ENCODE peak calls at places on chromosomes 1 and 21, in seven cellular contexts. U, J, S, K, L, N and B are unnamed samples.
A peak's percentile ranks its signal among the peaks of the same experiment; 100 is the strongest.

GRCh38 chr21:44872568-44873355 is 728 bp downstream of the PTTG1IP start:
- DNase-seq in U (peak; percentile 56), J (no peak), S (no peak), K (peak; percentile 48), L (peak; percentile 51), N (peak; percentile 84), B (no peak)

GRCh38 chr21:46171996-46172862 is 12.0 kb downstream of the SPATC1L start:
- DNase-seq in U (no peak), J (no peak), S (no peak), K (no peak), L (no peak), N (peak; percentile 57), B (no peak)

GRCh38 chr1:83505148-83505547 is 493.8 kb downstream of the TTLL7 start:
- DNase-seq in U (no peak), J (no peak), S (no peak), K (no peak), L (no peak), N (no peak), B (no peak)

GRCh38 chr21:45973475-45974072 is 8.0 kb upstream of the COL6A1 start:
- DNase-seq in U (peak; percentile 24), J (peak; percentile 73), S (no peak), K (peak; percentile 88), L (peak; percentile 90), N (no peak), B (no peak)

GRCh38 chr1:61452354-61452990 is 272.5 kb downstream of the TM2D1 start:
- DNase-seq in U (no peak), J (peak; percentile 60), S (no peak), K (no peak), L (no peak), N (no peak), B (no peak)

GRCh38 chr1:27575861-27576331 is 28.0 kb downstream of the AHDC1 start:
- DNase-seq in U (peak; percentile 54), J (no peak), S (no peak), K (no peak), L (peak; percentile 89), N (no peak), B (no peak)

GRCh38 chr1:226110249-226111108 is 48.0 kb downstream of the H3-3A start:
- DNase-seq in U (peak; percentile 37), J (no peak), S (no peak), K (peak; percentile 71), L (peak; percentile 87), N (peak; percentile 87), B (no peak)

GRCh38 chr1:183374825-183375224 is 43.4 kb downstream of the NMNAT2 start:
- DNase-seq in U (no peak), J (no peak), S (no peak), K (no peak), L (no peak), N (no peak), B (no peak)

GRCh38 chr1:18410407-18410806 is 70.3 kb upstream of the KLHDC7A start:
- DNase-seq in U (no peak), J (no peak), S (no peak), K (no peak), L (no peak), N (no peak), B (no peak)

GRCh38 chr1:246394121-246394520 is 113.0 kb downstream of the SMYD3 start:
- DNase-seq in U (no peak), J (no peak), S (no peak), K (no peak), L (no peak), N (no peak), B (no peak)

GRCh38 chr1:232174306-232174705 is 455.6 kb downstream of the SIPA1L2 start:
- DNase-seq in U (no peak), J (no peak), S (no peak), K (no peak), L (no peak), N (no peak), B (no peak)

GRCh38 chr1:197774691-197775281 is 494 bp downstream of the DENND1B start:
- DNase-seq in U (peak; percentile 36), J (no peak), S (no peak), K (peak; percentile 68), L (peak; percentile 74), N (no peak), B (no peak)

GRCh38 chr1:235948774-235949427 is 82.2 kb upstream of the LYST start:
- DNase-seq in U (no peak), J (no peak), S (no peak), K (no peak), L (no peak), N (no peak), B (no peak)

GRCh38 chr1:52238474-52238873 is 96.6 kb downstream of the ZFYVE9 start:
- DNase-seq in U (peak; percentile 80), J (no peak), S (no peak), K (no peak), L (peak; percentile 9), N (no peak), B (peak; percentile 4)

GRCh38 chr1:7704214-7705047 is 66.7 kb upstream of the VAMP3 start:
- DNase-seq in U (peak; percentile 88), J (peak; percentile 70), S (peak; percentile 85), K (peak; percentile 89), L (peak; percentile 99), N (peak; percentile 98), B (peak; percentile 11)

GRCh38 chr1:199690520-199690919 is 337.0 kb upstream of the NR5A2 start:
- DNase-seq in U (no peak), J (no peak), S (no peak), K (no peak), L (no peak), N (no peak), B (no peak)

GRCh38 chr1:248872752-248873408 is 14.0 kb upstream of the ZNF692 start:
- DNase-seq in U (peak; percentile 72), J (peak; percentile 58), S (no peak), K (peak; percentile 53), L (peak; percentile 45), N (no peak), B (no peak)

GRCh38 chr1:203267347-203267846 is 37.9 kb upstream of the BTG2 start:
- DNase-seq in U (peak; percentile 78), J (peak; percentile 87), S (peak; percentile 38), K (peak; percentile 90), L (peak; percentile 91), N (peak; percentile 94), B (peak; percentile 77)

GRCh38 chr1:222665964-222666363 is 46.3 kb downstream of the AIDA start:
- DNase-seq in U (no peak), J (no peak), S (no peak), K (no peak), L (peak; percentile 14), N (no peak), B (no peak)

GRCh38 chr1:37177230-37177864 is 143.0 kb upstream of the GRIK3 start:
- DNase-seq in U (peak; percentile 3), J (peak; percentile 28), S (no peak), K (peak; percentile 32), L (no peak), N (peak; percentile 56), B (no peak)

GRCh38 chr1:235485558-235485957 is 18.7 kb downstream of the B3GALNT2 start:
- DNase-seq in U (no peak), J (no peak), S (no peak), K (no peak), L (no peak), N (no peak), B (no peak)

GRCh38 chr1:3005771-3006170 is 15.5 kb upstream of the ACTRT2 start:
- DNase-seq in U (no peak), J (no peak), S (no peak), K (no peak), L (no peak), N (no peak), B (no peak)

GRCh38 chr1:230087722-230088115 is 20.7 kb downstream of the GALNT2 start:
- DNase-seq in U (no peak), J (no peak), S (no peak), K (no peak), L (no peak), N (no peak), B (no peak)